ENCODE peak calls at places on chromosomes 12 and 14, in five cellular contexts. D is NB4, G is sigmoid colon, J is ovary, E is upper lobe of left lung. F is an unnamed sample.

GRCh38 chr12:17062296-17063061 is 456.5 kb upstream of the LMO3 start:
- DNase-seq in G (no peak), E (no peak), J (no peak), D (peak; percentile 11), F (no peak)

GRCh38 chr12:20154060-20154459 is 214.3 kb upstream of the PDE3A start:
- DNase-seq in G (no peak), E (no peak), D (no peak), J (no peak), F (no peak)

GRCh38 chr14:54399560-54399959 is 2.8 kb downstream of the CDKN3 start:
- DNase-seq in J (no peak), D (no peak), G (no peak), E (no peak), F (no peak)

GRCh38 chr14:29663281-29663801 is 264.3 kb downstream of the PRKD1 start:
- DNase-seq in D (peak; percentile 7), J (no peak), G (no peak), E (no peak), F (no peak)

GRCh38 chr12:78220811-78221210 is 390.1 kb downstream of the NAV3 start:
- DNase-seq in D (no peak), E (no peak), J (no peak), G (no peak), F (no peak)

GRCh38 chr12:77231548-77231947 is 166.2 kb upstream of the E2F7 start:
- DNase-seq in G (peak; percentile 82), J (peak; percentile 82), D (peak; percentile 2), E (peak; percentile 62), F (no peak)

GRCh38 chr12:24230061-24230460 is 280.6 kb upstream of the SOX5 start:
- DNase-seq in D (no peak), G (no peak), J (no peak), E (no peak), F (no peak)

GRCh38 chr12:65170245-65170881 is 980 bp downstream of the LEMD3 start:
- DNase-seq in G (peak; percentile 73), D (peak; percentile 85), E (peak; percentile 81), J (peak; percentile 49), F (no peak)

GRCh38 chr14:73714656-73715081 is 485 bp upstream of the PNMA1 start:
- DNase-seq in E (no peak), J (no peak), G (no peak), D (no peak), F (no peak)

GRCh38 chr14:99628832-99629618 is 15.9 kb upstream of the HHIPL1 start:
- DNase-seq in G (peak; percentile 90), J (peak; percentile 79), E (peak; percentile 82), D (peak; percentile 71), F (no peak)

GRCh38 chr12:46108721-46109120 is 118.3 kb upstream of the SCAF11 start:
- DNase-seq in G (no peak), J (no peak), E (no peak), D (no peak), F (no peak)

GRCh38 chr12:45130881-45131281 is 80.0 kb upstream of the DBX2 start:
- DNase-seq in G (peak; percentile 52), E (peak; percentile 30), J (peak; percentile 56), D (peak; percentile 82), F (no peak)

GRCh38 chr14:59305836-59306555 is 117.5 kb downstream of the DAAM1 start:
- DNase-seq in J (no peak), D (no peak), G (no peak), E (no peak), F (no peak)

GRCh38 chr12:9619411-9620179 is 11.9 kb upstream of the KLRB1 start:
- DNase-seq in D (no peak), E (no peak), G (no peak), J (no peak), F (no peak)

GRCh38 chr14:94601961-94602391 is 10.2 kb upstream of the SERPINA3 start:
- DNase-seq in D (peak; percentile 14), G (peak; percentile 94), E (peak; percentile 68), J (peak; percentile 79), F (no peak)

GRCh38 chr14:23252006-23252405 is 14.3 kb downstream of the RNF212B start:
- DNase-seq in D (no peak), J (no peak), E (no peak), G (no peak), F (no peak)

GRCh38 chr14:51147183-51147582 is 52.3 kb upstream of the TRIM9 start:
- DNase-seq in D (no peak), G (no peak), E (no peak), J (no peak), F (no peak)

GRCh38 chr14:76920572-76921175 is 94.5 kb downstream of the LRRC74A start:
- DNase-seq in E (no peak), J (peak; percentile 54), D (peak; percentile 52), G (no peak), F (no peak)

GRCh38 chr12:95151406-95151805 is 65.9 kb downstream of the FGD6 start:
- DNase-seq in E (no peak), G (no peak), J (no peak), D (no peak), F (no peak)

GRCh38 chr12:82407481-82407880 is 49.2 kb downstream of the METTL25 start:
- DNase-seq in E (no peak), G (no peak), D (no peak), J (no peak), F (no peak)

GRCh38 chr14:100884456-100884855 is 19.1 kb downstream of the RTL1 start:
- DNase-seq in G (peak; percentile 43), E (no peak), J (no peak), D (no peak), F (no peak)

GRCh38 chr12:104736307-104736706 is 221.8 kb downstream of the SLC41A2 start:
- DNase-seq in G (no peak), E (no peak), J (no peak), D (no peak), F (no peak)

GRCh38 chr12:78431931-78432330 is 432.6 kb upstream of the SYT1 start:
- DNase-seq in J (no peak), G (no peak), D (no peak), E (no peak), F (no peak)

GRCh38 chr12:25929096-25929637 is 29.3 kb upstream of the RASSF8 start:
- DNase-seq in D (no peak), J (no peak), G (no peak), E (no peak), F (no peak)

GRCh38 chr12:76643438-76643837 is 83.9 kb upstream of the OSBPL8 start:
- DNase-seq in E (no peak), J (no peak), G (no peak), D (no peak), F (no peak)

GRCh38 chr12:109115404-109115757 is 1.0 kb upstream of the ACACB start:
- DNase-seq in G (no peak), J (no peak), E (no peak), D (no peak), F (no peak)

GRCh38 chr12:109114644-109115043 is 1.7 kb upstream of the ACACB start:
- DNase-seq in D (no peak), G (no peak), E (no peak), J (no peak), F (no peak)

GRCh38 chr12:109116611-109116949 is 193 bp downstream of the ACACB start:
- DNase-seq in D (peak; percentile 52), J (no peak), E (no peak), G (peak; percentile 75), F (no peak)

GRCh38 chr12:109113661-109114321 is 2.6 kb upstream of the ACACB start:
- DNase-seq in E (no peak), J (no peak), G (peak; percentile 60), D (peak; percentile 43), F (no peak)

DNA sequence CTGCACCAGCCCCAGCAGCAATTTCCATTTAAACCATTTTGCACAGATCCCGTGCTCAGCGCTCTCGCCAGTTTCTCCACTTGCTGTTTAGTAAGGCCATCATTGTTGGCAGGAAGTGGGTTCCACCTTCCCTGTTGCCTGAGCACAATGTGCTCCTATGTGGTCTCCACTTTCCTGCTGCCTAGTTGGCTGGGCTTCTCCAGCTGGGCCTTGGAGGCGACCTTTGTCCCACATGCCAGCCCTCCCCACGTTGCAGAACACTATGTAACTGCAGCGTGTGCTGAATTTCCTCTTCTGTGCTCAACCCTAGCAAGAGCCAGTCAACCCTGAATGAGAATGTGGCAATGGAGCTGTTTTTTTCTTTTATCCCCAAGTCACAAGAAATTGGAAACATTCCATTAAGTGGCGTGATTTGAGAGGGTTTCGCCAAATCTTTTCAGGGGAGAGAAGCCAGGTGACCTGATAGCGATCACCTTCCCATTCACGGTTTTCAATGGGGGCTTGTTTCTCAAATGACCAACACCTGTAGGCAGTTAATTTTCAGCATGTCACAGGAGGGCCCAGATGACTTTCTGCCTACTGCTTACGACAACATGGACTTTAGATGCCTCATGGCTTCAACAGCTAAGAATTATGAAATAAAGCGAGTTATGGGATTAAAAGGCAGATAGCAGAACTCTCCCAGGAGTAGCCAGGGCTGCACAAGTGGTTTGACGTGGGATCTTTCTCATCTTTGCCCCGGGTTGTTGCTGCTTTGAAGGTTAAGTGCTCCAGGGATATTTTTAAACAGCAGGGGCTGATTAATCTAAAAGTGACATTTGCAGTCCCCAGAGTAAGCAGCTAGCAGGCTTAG is at the start of gene ACACB:
- DNase-seq in J (peak; percentile 52), D (peak; percentile 92), G (peak; percentile 90), E (peak; percentile 63), F (no peak)
- TF ChIP-seq POLR2A in J (no peak), D (no peak), G (peak; percentile 4), E (no peak), F (no peak)

GRCh38 chr14:35747379-35747778 is 61.7 kb downstream of the RALGAPA1 start:
- DNase-seq in E (no peak), G (no peak), J (no peak), D (no peak), F (no peak)

GRCh38 chr14:35740215-35740614 is 68.9 kb downstream of the RALGAPA1 start:
- DNase-seq in D (no peak), J (no peak), G (no peak), E (no peak), F (no peak)

GRCh38 chr14:35742448-35742847 is 66.6 kb downstream of the RALGAPA1 start:
- DNase-seq in E (no peak), D (no peak), J (no peak), G (no peak), F (no peak)

GRCh38 chr14:35742032-35742371 is 67.1 kb downstream of the RALGAPA1 start:
- DNase-seq in D (no peak), J (no peak), E (no peak), G (no peak), F (no peak)

GRCh38 chr14:35741345-35742031 is 67.6 kb downstream of the RALGAPA1 start:
- DNase-seq in E (no peak), G (no peak), D (no peak), J (no peak), F (no peak)
- TF ChIP-seq POLR2A in E (no peak), G (no peak), D (no peak), J (no peak), F (no peak)

GRCh38 chr12:92149563-92149962 is 3.9 kb upstream of the BTG1 start:
- DNase-seq in J (no peak), E (no peak), G (no peak), D (no peak), F (no peak)

GRCh38 chr12:92145731-92146496 is at the start of gene BTG1:
- DNase-seq in J (peak; percentile 99), G (peak; percentile 100), D (peak; percentile 100), E (peak; percentile 99), F (peak; percentile 100)

GRCh38 chr12:92146865-92147264 is 1.2 kb upstream of the BTG1 start:
- DNase-seq in G (no peak), D (peak; percentile 40), J (no peak), E (no peak), F (no peak)

GRCh38 chr12:92146497-92146828 is 817 bp upstream of the BTG1 start:
- DNase-seq in D (no peak), J (no peak), E (no peak), G (no peak), F (no peak)

GRCh38 chr12:92147491-92147890 is 1.8 kb upstream of the BTG1 start:
- DNase-seq in E (no peak), G (no peak), J (no peak), D (peak; percentile 39), F (no peak)
- TF ChIP-seq POLR2A in E (no peak), G (no peak), J (no peak), D (no peak), F (no peak)

GRCh38 chr12:56358836-56359532 is 923 bp downstream of the STAT2 start:
- DNase-seq in D (peak; percentile 58), E (no peak), J (no peak), G (peak; percentile 66), F (no peak)
- TF ChIP-seq POLR2A in D (no peak), E (no peak), J (no peak), G (peak; percentile 35), F (no peak)

F was measured in vagina.